ENCODE peak calls at places on chromosomes 1 and 21, in four cellular contexts. V is Caco-2, C is psoas muscle, A is hepatocyte. S is an unnamed sample. For H3K4me1, the result is how much of the 10 kb centered on the place peaks cover.

GRCh38 chr1:9651220-9651564 is 339 bp upstream of the PIK3CD start:
- DNase-seq in V (no peak), C (no peak), A (no peak), S (no peak)

GRCh38 chr1:243264718-243265117 is 8.9 kb downstream of the SDCCAG8 start:
- DNase-seq in V (no peak), C (no peak), A (no peak), S (no peak)

GRCh38 chr1:206804156-206804737 is 32.0 kb upstream of the IL10 start:
- DNase-seq in V (no peak), C (no peak), A (no peak), S (no peak)

GRCh38 chr1:195714248-195714647 is 894.0 kb downstream of the KCNT2 start:
- DNase-seq in V (no peak), C (no peak), A (no peak), S (no peak)

GRCh38 chr1:172650474-172651193 is 8.3 kb upstream of the FASLG start:
- DNase-seq in V (no peak), C (no peak), A (no peak), S (no peak)

GRCh38 chr21:27086630-27087029 is 119.7 kb upstream of the ADAMTS5 start:
- DNase-seq in V (no peak), C (no peak), A (no peak), S (no peak)

GRCh38 chr1:215181518-215181917 is 99.0 kb downstream of the KCNK2 start:
- DNase-seq in V (no peak), C (no peak), A (no peak), S (no peak)

GRCh38 chr1:109161836-109162606 is 48.1 kb downstream of the ELAPOR1 start:
- DNase-seq in V (peak), C (no peak), A (peak), S (peak)

DNA sequence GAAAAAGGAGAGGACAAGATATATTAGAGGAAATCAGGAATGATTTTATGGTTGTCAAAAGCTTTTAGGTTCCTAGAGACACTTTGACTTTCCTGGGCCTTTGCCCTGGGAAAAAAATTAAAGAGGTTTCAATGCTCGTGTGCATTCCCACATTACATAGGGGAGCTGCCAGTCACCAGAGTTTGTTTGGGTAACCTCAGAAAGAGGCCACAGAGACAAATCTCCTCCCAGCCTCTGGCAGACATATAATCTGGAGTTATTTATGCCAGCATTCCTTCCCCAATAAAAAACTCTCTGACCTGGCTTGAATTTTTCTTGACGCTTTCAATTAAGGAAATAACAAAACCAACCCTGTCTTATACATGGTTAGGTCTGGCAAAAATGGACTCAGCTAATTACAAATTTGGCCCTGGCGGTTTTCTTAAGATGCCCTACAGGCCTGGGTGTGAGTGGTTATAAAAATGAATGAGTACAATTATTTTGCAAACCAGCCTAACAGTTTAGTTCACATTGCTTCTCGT is 63.7 kb downstream of the WLS start:
- DNase-seq in V (no peak), C (no peak), A (no peak), S (no peak)
- H3K4me1 ChIP-seq in V (under half), C (under half), A (under half), S (under half)

DNA sequence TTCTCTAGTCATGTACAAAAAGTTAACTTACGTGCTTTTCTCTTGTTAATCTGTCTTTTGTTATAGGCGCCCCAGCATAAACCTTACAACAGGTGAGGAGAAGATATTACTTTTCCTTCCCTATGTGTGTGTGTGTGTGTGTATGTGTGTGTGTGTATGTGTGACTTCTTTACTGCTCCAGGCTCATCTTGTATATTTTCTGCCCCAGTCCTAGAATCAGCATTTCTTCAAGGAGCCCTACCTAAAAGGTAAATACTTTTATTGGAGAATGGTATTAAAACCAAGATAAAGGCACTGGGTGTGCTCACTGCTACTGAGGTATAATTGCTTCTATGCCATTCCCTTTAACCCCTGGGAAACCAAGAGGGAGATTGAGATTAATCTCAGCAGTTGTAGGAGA is 129.8 kb downstream of the PLPPR5 start:
- DNase-seq in V (no peak), C (no peak), A (no peak), S (no peak)
- TF ChIP-seq CTCF in V (no peak), C (no peak), A (no peak), S (no peak)

GRCh38 chr1:116760487-116760886 is 6.3 kb downstream of the CD2 start:
- DNase-seq in V (no peak), C (no peak), A (no peak), S (no peak)
- H3K4me1 ChIP-seq in V (under half), C (under half), A (under half), S (under half)

GRCh38 chr1:11784993-11785769 is 20.6 kb downstream of the MTHFR start:
- DNase-seq in V (peak), C (peak), A (peak), S (peak)
- TF ChIP-seq CTCF in V (peak), C (peak), A (peak), S (peak)